ENCODE peak calls at places on chromosomes 7 and 10, in seven cellular contexts. I, A, L, X, J, U and N are unnamed samples.

GRCh38 chr10:91880310-91880709 is 29.0 kb downstream of the FGFBP3 start:
- DNase-seq in U (no peak), A (no peak), I (no peak), X (no peak), J (no peak), L (peak; percentile 31), N (no peak)

GRCh38 chr7:94632338-94633024 is 23.5 kb downstream of the SGCE start:
- DNase-seq in X (no peak), A (peak; percentile 80), I (no peak), L (no peak), U (no peak), J (no peak), N (peak; percentile 55)

GRCh38 chr10:119776536-119776935 is 50.7 kb downstream of the INPP5F start:
- DNase-seq in L (no peak), A (peak; percentile 67), X (no peak), U (no peak), J (no peak), I (no peak), N (peak; percentile 53)

GRCh38 chr7:139341776-139342244 is 673 bp downstream of the FMC1 start:
- DNase-seq in L (no peak), J (no peak), U (no peak), X (no peak), I (no peak), A (no peak), N (no peak)

GRCh38 chr10:11506247-11506789 is 105.1 kb downstream of the USP6NL start:
- DNase-seq in U (no peak), J (no peak), X (no peak), L (no peak), I (no peak), A (no peak), N (no peak)

GRCh38 chr10:30431435-30431911 is 2.5 kb upstream of the MAP3K8 start:
- DNase-seq in J (no peak), A (no peak), I (no peak), X (no peak), U (peak; percentile 46), L (no peak), N (no peak)

GRCh38 chr7:70785427-70785826 is 346.5 kb upstream of the GALNT17 start:
- DNase-seq in J (no peak), X (no peak), I (peak; percentile 60), L (no peak), A (no peak), U (no peak), N (no peak)

GRCh38 chr10:13810536-13810935 is 223.8 kb downstream of the PRPF18 start:
- DNase-seq in L (no peak), U (no peak), I (no peak), A (no peak), J (no peak), X (no peak), N (no peak)

GRCh38 chr10:61964059-61964709 is 62.7 kb downstream of the ARID5B start:
- DNase-seq in U (no peak), A (peak; percentile 41), J (no peak), I (no peak), L (no peak), X (no peak), N (peak; percentile 17)
- H3K4me3 ChIP-seq in U (no peak overlapping the region), A (peak overlapping the region; percentile 6), J (no peak overlapping the region), I (no peak overlapping the region), L (no peak overlapping the region), X (no peak overlapping the region), N (no peak overlapping the region)

GRCh38 chr10:72201293-72201692 is 14.5 kb upstream of the ANAPC16 start:
- DNase-seq in J (no peak), I (no peak), L (no peak), A (no peak), U (no peak), X (no peak), N (no peak)

GRCh38 chr10:72200883-72201282 is 14.9 kb upstream of the ANAPC16 start:
- DNase-seq in J (no peak), X (no peak), A (no peak), I (no peak), U (no peak), L (no peak), N (no peak)

GRCh38 chr10:72206511-72207229 is 9.1 kb upstream of the ANAPC16 start:
- DNase-seq in U (no peak), L (no peak), I (no peak), J (no peak), A (no peak), X (no peak), N (no peak)

GRCh38 chr10:72204724-72205123 is 11.1 kb upstream of the ANAPC16 start:
- DNase-seq in L (no peak), A (no peak), I (no peak), U (no peak), X (no peak), J (no peak), N (no peak)

GRCh38 chr10:72204296-72204695 is 11.5 kb upstream of the ANAPC16 start:
- DNase-seq in X (no peak), J (no peak), U (no peak), I (no peak), A (no peak), L (no peak), N (no peak)
- H3K36me3 ChIP-seq in X (peaks cover 4% of the 10 kb centered on the region), J (peaks cover 68% of the 10 kb centered on the region), U (peaks cover 13% of the 10 kb centered on the region), I (peaks cover 36% of the 10 kb centered on the region), A (peaks cover 23% of the 10 kb centered on the region), L (peaks cover 63% of the 10 kb centered on the region), N (peaks cover 44% of the 10 kb centered on the region)

DNA sequence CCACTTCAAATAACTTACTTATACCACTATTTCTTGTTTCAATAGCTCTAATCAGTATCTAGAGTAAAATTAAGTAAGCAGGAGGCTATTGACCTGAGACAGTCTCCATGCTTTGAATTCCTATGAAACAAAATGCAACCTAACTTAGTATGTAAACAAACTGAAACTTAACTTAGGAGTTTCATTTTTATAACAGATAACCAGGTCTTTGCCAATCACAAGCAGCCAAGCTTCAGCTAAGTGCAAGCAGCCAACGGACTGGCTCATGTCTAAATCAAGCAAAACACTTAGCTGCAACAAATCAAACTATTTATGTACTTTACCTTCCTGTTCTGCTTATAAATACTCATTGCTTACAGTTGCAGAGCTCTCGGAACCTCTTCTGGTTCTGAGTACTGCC is 4.4 kb upstream of the GSTK1 start:
- DNase-seq in U (no peak), L (no peak), J (no peak), X (no peak), I (no peak), A (peak; percentile 20), N (no peak)
- H3K4me3 ChIP-seq in U (no peak overlapping the region), L (no peak overlapping the region), J (peak overlapping the region; percentile 17), X (no peak overlapping the region), I (no peak overlapping the region), A (no peak overlapping the region), N (no peak overlapping the region)

DNA sequence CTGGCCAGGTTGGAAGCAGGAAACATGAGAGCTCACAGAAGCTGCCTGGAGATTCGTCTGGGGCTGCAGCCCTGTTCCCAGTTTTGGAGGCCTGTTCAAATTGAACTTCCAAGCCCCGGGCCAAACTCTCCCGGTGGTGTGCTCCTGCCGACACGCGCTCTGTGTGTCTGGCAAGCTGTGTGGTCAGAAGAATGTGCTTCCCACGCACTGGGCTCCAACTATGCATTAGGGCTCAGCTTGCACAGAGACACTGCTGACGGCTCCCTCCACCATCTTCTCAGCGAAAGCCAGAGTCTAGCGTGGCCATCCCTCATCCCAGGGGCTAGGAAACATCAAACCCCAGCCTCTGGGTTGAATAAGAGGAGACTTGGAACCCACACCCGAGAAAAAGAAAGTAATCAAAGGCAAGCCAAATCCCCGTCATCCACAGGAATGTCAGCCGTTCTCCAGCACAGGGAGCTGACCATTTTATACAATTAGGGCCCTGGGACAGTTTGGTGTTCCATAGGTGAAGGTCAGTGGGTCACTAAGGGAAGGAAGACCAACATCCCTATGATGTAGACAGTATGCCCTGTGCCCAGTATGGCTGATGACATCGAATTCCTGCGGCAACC is 107.2 kb downstream of the FGFR2 start:
- DNase-seq in L (no peak), X (no peak), U (no peak), A (no peak), I (no peak), J (no peak), N (no peak)
- H3K36me3 ChIP-seq in L (peaks cover 7% of the 10 kb centered on the region), X (no peaks in the 10 kb centered on the region), U (no peaks in the 10 kb centered on the region), A (no peaks in the 10 kb centered on the region), I (no peaks in the 10 kb centered on the region), J (no peaks in the 10 kb centered on the region), N (no peaks in the 10 kb centered on the region)

DNA sequence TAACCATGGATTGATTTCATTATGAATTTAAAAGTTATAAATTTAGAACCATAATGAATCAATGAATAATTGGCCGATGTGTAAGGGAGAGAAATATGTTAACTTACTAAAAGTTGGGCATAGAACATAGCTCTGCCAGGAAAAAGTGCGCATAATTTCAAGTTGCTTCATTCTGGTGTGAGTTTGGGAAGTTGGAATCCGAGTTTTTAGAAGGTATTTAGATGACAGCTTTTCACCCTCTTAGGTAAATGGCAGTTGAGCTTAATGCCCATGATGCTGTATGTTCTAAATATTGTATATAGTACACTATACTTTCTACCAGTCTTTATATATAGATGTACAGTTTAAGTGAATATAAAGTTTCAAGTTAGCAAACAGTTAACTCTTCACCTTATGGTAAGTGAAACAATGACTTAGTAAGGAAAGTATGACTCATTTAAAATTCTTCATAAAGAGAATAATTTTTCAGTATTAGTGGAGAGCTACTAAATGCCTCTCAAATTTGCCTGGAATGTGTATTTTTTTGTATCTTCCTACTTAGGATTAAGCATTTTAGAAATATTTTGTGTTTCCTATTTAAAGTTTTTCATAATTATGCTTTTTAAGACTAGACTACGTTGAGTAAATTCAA is 1.6 kb downstream of the C1GALT1 start:
- DNase-seq in J (no peak), U (no peak), A (no peak), I (no peak), X (no peak), L (no peak), N (no peak)
- H3K4me3 ChIP-seq in J (peak overlapping the region; percentile 98), U (peak overlapping the region; percentile 60), A (no peak overlapping the region), I (peak overlapping the region; percentile 93), X (peak overlapping the region; percentile 82), L (peak overlapping the region; percentile 90), N (peak overlapping the region; percentile 76)